ENCODE peak calls at places on chromosomes 2 and 18, in nine cellular contexts. O is prostate gland, T is endothelial cell of umbilical vein, C is adrenal gland, J is IMR-90, U is uterus, S is tibial nerve, I is body of pancreas, K is A549. Z is an unnamed sample.

GRCh38 chr18:78145096-78145495 is 834.5 kb upstream of the SALL3 start:
- DNase-seq in O (no peak), T (no peak), C (no peak), J (no peak), U (no peak), S (no peak), I (no peak), K (no peak), Z (no peak)

GRCh38 chr2:227456141-227456540 is 15.8 kb upstream of the AGFG1 start:
- DNase-seq in O (no peak), T (no peak), C (no peak), J (no peak), U (no peak), S (no peak), I (no peak), K (no peak), Z (no peak)

GRCh38 chr2:123717616-123718279 is 307.3 kb upstream of the CNTNAP5 start:
- DNase-seq in O (no peak), T (no peak), C (no peak), J (no peak), U (no peak), S (no peak), I (no peak), K (no peak), Z (no peak)

GRCh38 chr2:208783184-208783583 is 376.6 kb downstream of the PTH2R start:
- DNase-seq in O (no peak), T (no peak), C (no peak), J (no peak), U (no peak), S (no peak), I (no peak), K (no peak), Z (no peak)

GRCh38 chr2:167144179-167144898 is 256.1 kb downstream of the XIRP2 start:
- DNase-seq in O (no peak), T (no peak), C (no peak), J (peak; percentile 71), U (no peak), S (no peak), I (no peak), K (no peak), Z (no peak)

GRCh38 chr2:216904554-216904953 is 44.7 kb upstream of the TNP1 start:
- DNase-seq in O (no peak), T (no peak), C (no peak), J (no peak), U (no peak), S (no peak), I (no peak), K (no peak), Z (no peak)

GRCh38 chr2:203623104-203623503 is 83.3 kb upstream of the CD28 start:
- DNase-seq in O (no peak), T (no peak), C (peak; percentile 24), J (peak; percentile 98), U (no peak), S (no peak), I (no peak), K (peak; percentile 8), Z (no peak)

GRCh38 chr18:10290244-10291240 is 163.9 kb upstream of the APCDD1 start:
- DNase-seq in O (no peak), T (peak; percentile 84), C (no peak), J (peak; percentile 21), U (no peak), S (no peak), I (no peak), K (no peak), Z (no peak)

DNA sequence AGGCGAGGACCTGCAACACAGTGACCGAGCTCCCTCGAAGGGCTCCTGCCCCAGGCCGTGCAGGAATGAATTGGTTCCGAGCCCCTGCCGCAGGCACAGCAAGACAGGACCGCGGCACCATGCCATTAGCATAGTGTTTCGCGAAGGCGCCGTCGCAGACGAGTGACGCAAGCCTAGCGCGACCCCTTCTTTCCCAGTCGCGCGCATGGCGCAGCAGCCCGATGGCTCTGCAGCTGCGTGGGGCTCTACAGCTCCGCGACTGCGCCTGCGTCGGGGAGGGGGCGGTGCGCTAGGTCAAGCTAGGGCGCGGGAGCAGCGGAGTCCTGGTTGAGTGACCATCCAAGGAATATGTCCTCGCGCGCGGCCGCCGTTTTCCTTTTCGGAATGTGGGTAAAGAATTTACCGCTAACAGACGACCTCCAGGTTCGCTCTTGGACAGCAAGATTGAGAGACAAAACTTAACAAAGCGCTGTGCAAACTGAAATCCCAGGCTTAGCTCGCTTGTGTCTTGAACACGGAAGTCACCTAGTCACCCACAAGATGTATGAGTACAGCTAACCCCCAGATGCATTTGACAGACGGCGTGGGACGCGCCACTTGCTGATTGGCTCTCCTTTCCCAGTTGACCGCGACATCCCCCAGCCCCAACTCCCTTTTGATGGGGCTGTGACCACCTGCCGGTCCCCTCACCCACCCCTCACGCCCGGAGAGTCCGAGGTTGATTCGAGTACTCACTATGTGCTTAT is at the start of gene TRMT61B:
- DNase-seq in O (peak; percentile 93), T (peak; percentile 96), C (peak; percentile 98), J (peak; percentile 93), U (peak; percentile 93), S (peak; percentile 95), I (peak; percentile 96), K (peak; percentile 97), Z (peak; percentile 94)
- TF ChIP-seq POLR2A in O (peak; percentile 75), T (peak; percentile 90), C (peak; percentile 7), J (peak; percentile 67), U (peak; percentile 70), S (peak; percentile 58), I (peak; percentile 61), K (peak; percentile 81), Z (no peak)

GRCh38 chr2:42923632-42924425 is 131.4 kb upstream of the HAAO start:
- DNase-seq in O (no peak), T (no peak), C (no peak), J (peak; percentile 50), U (no peak), S (no peak), I (no peak), K (no peak), Z (no peak)
- TF ChIP-seq CTCF in O (no peak), T (no peak), C (no peak), J (peak; percentile 4), U (no peak), S (no peak), I (no peak), K (no peak), Z (no peak)

DNA sequence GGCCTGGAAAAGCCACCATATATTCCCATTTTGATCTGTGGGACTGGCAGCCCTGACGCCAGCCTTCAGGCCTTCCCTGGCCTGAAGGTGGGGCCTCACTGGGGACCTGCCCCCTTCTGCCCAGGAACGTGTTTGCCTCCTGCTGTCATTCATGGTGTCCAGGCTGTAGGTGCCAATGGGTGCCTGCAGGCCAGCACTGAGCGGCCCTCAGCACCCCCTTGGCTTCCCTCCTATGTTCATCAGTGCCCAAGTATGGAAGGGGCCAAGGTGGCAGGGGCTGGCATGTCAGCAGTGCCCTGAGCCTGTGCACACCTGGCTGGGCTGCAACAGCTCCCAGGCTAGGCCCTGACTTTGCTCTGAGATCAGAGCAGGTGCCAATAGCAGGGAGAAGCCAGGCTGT is 800.3 kb upstream of the RAB6C start:
- DNase-seq in O (no peak), T (no peak), C (no peak), J (no peak), U (no peak), S (no peak), I (no peak), K (no peak), Z (no peak)
- H3K4me3 ChIP-seq in O (no peak overlapping the region), T (no peak overlapping the region), C (no peak overlapping the region), J (no peak overlapping the region), U (no peak overlapping the region), S (no peak overlapping the region), I (no peak overlapping the region), K (no peak overlapping the region), Z (no peak overlapping the region)

GRCh38 chr2:237733677-237734300 is 64.8 kb upstream of the RBM44 start:
- DNase-seq in O (peak; percentile 76), T (peak; percentile 89), C (peak; percentile 80), J (no peak), U (no peak), S (no peak), I (no peak), K (no peak), Z (no peak)

GRCh38 chr2:237731663-237732062 is 66.9 kb upstream of the RBM44 start:
- DNase-seq in O (no peak), T (peak; percentile 78), C (peak; percentile 85), J (peak; percentile 81), U (no peak), S (no peak), I (no peak), K (peak; percentile 79), Z (no peak)

GRCh38 chr2:237732070-237732469 is 66.5 kb upstream of the RBM44 start:
- DNase-seq in O (no peak), T (peak; percentile 49), C (peak; percentile 64), J (no peak), U (no peak), S (no peak), I (no peak), K (no peak), Z (no peak)

GRCh38 chr2:237734905-237735623 is 63.5 kb upstream of the RBM44 start:
- DNase-seq in O (peak; percentile 71), T (peak; percentile 58), C (peak; percentile 57), J (no peak), U (no peak), S (no peak), I (no peak), K (no peak), Z (no peak)

GRCh38 chr2:237732790-237733349 is 65.7 kb upstream of the RBM44 start:
- DNase-seq in O (peak; percentile 54), T (peak; percentile 70), C (peak; percentile 86), J (no peak), U (peak; percentile 57), S (no peak), I (no peak), K (no peak), Z (no peak)
- TF ChIP-seq POLR2A in O (no peak), T (no peak), C (no peak), J (no peak), U (no peak), S (no peak), I (no peak), K (no peak), Z (no peak)

Z was measured in lower leg skin.